ENCODE peak calls at places on chromosome 16, in four cellular contexts. G, U, I and C are unnamed samples.

GRCh38 chr16:68290455-68290854 is 20.3 kb downstream of the SLC7A6OS start:
- DNase-seq in G (no peak), U (no peak), I (no peak), C (no peak)

GRCh38 chr16:83513006-83513755 is 294.6 kb upstream of the HSBP1 start:
- DNase-seq in G (no peak), U (no peak), I (no peak), C (no peak)

GRCh38 chr16:80274576-80275191 is 266.1 kb upstream of the DYNLRB2 start:
- DNase-seq in G (no peak), U (no peak), I (no peak), C (no peak)

GRCh38 chr16:88739975-88740726 is 33.8 kb downstream of the CTU2 start:
- DNase-seq in G (no peak), U (no peak), I (no peak), C (no peak)

GRCh38 chr16:51154271-51155171 is 3.5 kb upstream of the SALL1 start:
- DNase-seq in G (no peak), U (no peak), I (no peak), C (no peak)

GRCh38 chr16:10871157-10871991 is 5.6 kb upstream of the CIITA start:
- DNase-seq in G (peak), U (no peak), I (peak), C (peak)

GRCh38 chr16:55832788-55833583 is at the start of gene CES1:
- DNase-seq in G (peak), U (no peak), I (no peak), C (no peak)

GRCh38 chr16:88533945-88534641 is 36.1 kb upstream of the ZC3H18 start:
- DNase-seq in G (peak), U (peak), I (peak), C (no peak)

GRCh38 chr16:21227886-21228285 is 5.6 kb upstream of the ANKS4B start:
- DNase-seq in G (no peak), U (no peak), I (no peak), C (no peak)